ENCODE peak calls at places on chromosome 3, in four cellular contexts. U is left ventricle myocardium superior, K is tibial artery, D is neural progenitor cell. I is an unnamed sample.

GRCh38 chr3:115766587-115767492 is 143.5 kb downstream of the GAP43 start:
- DNase-seq in U (no peak), K (no peak), D (peak; percentile 8), I (no peak)

GRCh38 chr3:48595526-48596121 is 495 bp upstream of the COL7A1 start:
- DNase-seq in U (peak; percentile 54), K (no peak), D (peak; percentile 26), I (peak; percentile 58)

GRCh38 chr3:186882881-186883685 is 40.6 kb downstream of the ADIPOQ start:
- DNase-seq in U (no peak), K (no peak), D (no peak), I (no peak)

GRCh38 chr3:138995706-138996105 is 10.4 kb downstream of the PRR23A start:
- DNase-seq in U (no peak), K (no peak), D (no peak), I (no peak)

GRCh38 chr3:146117406-146118285 is 43.3 kb downstream of the PLOD2 start:
- DNase-seq in U (no peak), K (no peak), D (no peak), I (no peak)

GRCh38 chr3:171125010-171125409 is 98.5 kb upstream of the SLC2A2 start:
- DNase-seq in U (no peak), K (no peak), D (no peak), I (no peak)

GRCh38 chr3:46109635-46110005 is 82.3 kb upstream of the XCR1 start:
- DNase-seq in U (no peak), K (no peak), D (no peak), I (no peak)

GRCh38 chr3:152961323-152961722 is 126.4 kb downstream of the P2RY1 start:
- DNase-seq in U (no peak), K (no peak), D (peak; percentile 40), I (no peak)

GRCh38 chr3:42090973-42091731 is at the start of gene TRAK1:
- DNase-seq in U (peak; percentile 62), K (no peak), D (no peak), I (no peak)

GRCh38 chr3:129424185-129424841 is 4.1 kb downstream of the EFCAB12 start:
- DNase-seq in U (no peak), K (no peak), D (no peak), I (no peak)

GRCh38 chr3:105915524-105915923 is 46.7 kb upstream of the CBLB start:
- DNase-seq in U (no peak), K (no peak), D (no peak), I (no peak)

GRCh38 chr3:62954579-62954978 is 79.4 kb upstream of the CADPS start:
- DNase-seq in U (no peak), K (no peak), D (peak; percentile 11), I (no peak)

GRCh38 chr3:128301186-128302023 is 148.1 kb downstream of the EEFSEC start:
- DNase-seq in U (no peak), K (no peak), D (no peak), I (no peak)

GRCh38 chr3:130787422-130788068 is 40.9 kb upstream of the PIK3R4 start:
- DNase-seq in U (no peak), K (no peak), D (no peak), I (no peak)

GRCh38 chr3:115644391-115644790 is 21.1 kb downstream of the GAP43 start:
- DNase-seq in U (no peak), K (no peak), D (no peak), I (no peak)

GRCh38 chr3:135229018-135229495 is 434.0 kb downstream of the EPHB1 start:
- DNase-seq in U (peak; percentile 46), K (no peak), D (peak; percentile 35), I (no peak)

GRCh38 chr3:133747907-133748639 is 1.9 kb downstream of the TF start:
- DNase-seq in U (no peak), K (no peak), D (no peak), I (no peak)

GRCh38 chr3:45538641-45538986 is 55.9 kb upstream of the LIMD1 start:
- DNase-seq in U (no peak), K (no peak), D (no peak), I (no peak)

GRCh38 chr3:158789592-158789991 is 12.3 kb upstream of the MFSD1 start:
- DNase-seq in U (no peak), K (no peak), D (no peak), I (no peak)

GRCh38 chr3:65262554-65262953 is 574.8 kb upstream of the ADAMTS9 start:
- DNase-seq in U (no peak), K (no peak), D (no peak), I (no peak)

GRCh38 chr3:15390460-15390859 is 36.9 kb downstream of the METTL6 start:
- DNase-seq in U (no peak), K (peak; percentile 32), D (no peak), I (no peak)

GRCh38 chr3:67362686-67363085 is 291.7 kb downstream of the SUCLG2 start:
- DNase-seq in U (no peak), K (no peak), D (no peak), I (no peak)

GRCh38 chr3:16801223-16801622 is 83.5 kb upstream of the PLCL2 start:
- DNase-seq in U (no peak), K (no peak), D (no peak), I (no peak)

GRCh38 chr3:31161889-31162288 is 267.4 kb upstream of the GADL1 start:
- DNase-seq in U (no peak), K (no peak), D (no peak), I (no peak)

GRCh38 chr3:48630833-48631232 is 4.4 kb downstream of the SLC26A6 start:
- DNase-seq in U (no peak), K (no peak), D (no peak), I (no peak)

GRCh38 chr3:184002469-184002868 is 15.2 kb downstream of the ABCC5 start:
- DNase-seq in U (peak; percentile 72), K (no peak), D (no peak), I (no peak)

GRCh38 chr3:65173841-65174240 is 486.0 kb upstream of the ADAMTS9 start:
- DNase-seq in U (no peak), K (no peak), D (no peak), I (no peak)

GRCh38 chr3:171833775-171834460 is 9.2 kb upstream of the TMEM212 start:
- DNase-seq in U (no peak), K (no peak), D (no peak), I (no peak)

GRCh38 chr3:144457758-144458157 is 486.1 kb downstream of the DIPK2A start:
- DNase-seq in U (no peak), K (no peak), D (no peak), I (no peak)

GRCh38 chr3:152664766-152665165 is 170.2 kb upstream of the P2RY1 start:
- DNase-seq in U (no peak), K (no peak), D (no peak), I (no peak)

GRCh38 chr3:143478124-143478693 is 358.6 kb downstream of the CHST2 start:
- DNase-seq in U (no peak), K (no peak), D (no peak), I (no peak)

GRCh38 chr3:64291345-64291744 is 66.1 kb upstream of the PRICKLE2 start:
- DNase-seq in U (no peak), K (peak; percentile 70), D (no peak), I (no peak)

GRCh38 chr3:140447136-140447535 is 230.7 kb upstream of the TRIM42 start:
- DNase-seq in U (no peak), K (no peak), D (no peak), I (no peak)

GRCh38 chr3:133973249-133973980 is 56.3 kb downstream of the SLCO2A1 start:
- DNase-seq in U (no peak), K (no peak), D (no peak), I (no peak)

GRCh38 chr3:41688595-41689380 is 273.1 kb downstream of the ULK4 start:
- DNase-seq in U (no peak), K (no peak), D (no peak), I (no peak)

GRCh38 chr3:129593230-129593594 is 13.3 kb downstream of the PLXND1 start:
- DNase-seq in U (no peak), K (no peak), D (no peak), I (no peak)

GRCh38 chr3:51538115-51538458 is 432 bp upstream of the RAD54L2 start:
- DNase-seq in U (no peak), K (no peak), D (no peak), I (no peak)

GRCh38 chr3:59573911-59574310 is 524.1 kb upstream of the CFAP20DC start:
- DNase-seq in U (peak; percentile 38), K (peak; percentile 40), D (no peak), I (no peak)